ENCODE peak calls at places on chromosomes 16 and 17, in five cellular contexts. One of them, this sample, is unnamed.
A peak's percentile ranks its signal among the peaks of the same experiment; 100 is the strongest.

GRCh38 chr17:43530303-43531081 is 15.6 kb downstream of the ETV4 start:
- DNase-seq in epithelial cell of esophagus: peak; percentile 33
- DNase-seq in AG09309: no peak
- DNase-seq in activated CD4-positive, CD25-positive, alpha-beta regulatory T cell: no peak
- DNase-seq in SHP77: peak; percentile 98
- DNase-seq in this sample: peak; percentile 91

GRCh38 chr16:77197747-77198146 is 1.5 kb upstream of the SYCE1L start:
- DNase-seq in epithelial cell of esophagus: no peak
- DNase-seq in AG09309: no peak
- DNase-seq in activated CD4-positive, CD25-positive, alpha-beta regulatory T cell: no peak
- DNase-seq in SHP77: no peak
- DNase-seq in this sample: no peak

GRCh38 chr16:86567701-86568571 is 1.3 kb downstream of the FOXC2 start:
- DNase-seq in epithelial cell of esophagus: peak; percentile 39
- DNase-seq in AG09309: no peak
- DNase-seq in activated CD4-positive, CD25-positive, alpha-beta regulatory T cell: no peak
- DNase-seq in SHP77: no peak
- DNase-seq in this sample: no peak

GRCh38 chr16:31331807-31332301 is 23.1 kb upstream of the ITGAX start:
- DNase-seq in epithelial cell of esophagus: no peak
- DNase-seq in AG09309: no peak
- DNase-seq in activated CD4-positive, CD25-positive, alpha-beta regulatory T cell: no peak
- DNase-seq in SHP77: no peak
- DNase-seq in this sample: no peak

GRCh38 chr16:84501077-84501735 is 3.3 kb downstream of the MEAK7 start:
- DNase-seq in epithelial cell of esophagus: peak; percentile 94
- DNase-seq in AG09309: no peak
- DNase-seq in activated CD4-positive, CD25-positive, alpha-beta regulatory T cell: no peak
- DNase-seq in SHP77: no peak
- DNase-seq in this sample: no peak

GRCh38 chr16:27737513-27737912 is 187.6 kb downstream of the KATNIP start:
- DNase-seq in epithelial cell of esophagus: peak; percentile 65
- DNase-seq in AG09309: no peak
- DNase-seq in activated CD4-positive, CD25-positive, alpha-beta regulatory T cell: no peak
- DNase-seq in SHP77: no peak
- DNase-seq in this sample: no peak

GRCh38 chr17:66541461-66542182 is 239.2 kb downstream of the PRKCA start:
- DNase-seq in epithelial cell of esophagus: peak; percentile 45
- DNase-seq in AG09309: peak; percentile 82
- DNase-seq in activated CD4-positive, CD25-positive, alpha-beta regulatory T cell: no peak
- DNase-seq in SHP77: no peak
- DNase-seq in this sample: no peak

GRCh38 chr16:2842340-2843000 is 12.4 kb downstream of the ZG16B start:
- DNase-seq in epithelial cell of esophagus: no peak
- DNase-seq in AG09309: no peak
- DNase-seq in activated CD4-positive, CD25-positive, alpha-beta regulatory T cell: peak; percentile 49
- DNase-seq in SHP77: peak; percentile 39
- DNase-seq in this sample: peak; percentile 73

GRCh38 chr16:27839419-27839818 is 224.1 kb downstream of the GSG1L start:
- DNase-seq in epithelial cell of esophagus: peak; percentile 38
- DNase-seq in AG09309: no peak
- DNase-seq in activated CD4-positive, CD25-positive, alpha-beta regulatory T cell: no peak
- DNase-seq in SHP77: no peak
- DNase-seq in this sample: no peak

GRCh38 chr16:69906838-69907301 is 44.3 kb upstream of the CLEC18A start:
- DNase-seq in epithelial cell of esophagus: no peak
- DNase-seq in AG09309: peak; percentile 80
- DNase-seq in activated CD4-positive, CD25-positive, alpha-beta regulatory T cell: no peak
- DNase-seq in SHP77: no peak
- DNase-seq in this sample: no peak

GRCh38 chr17:65633146-65633881 is 71.9 kb upstream of the AXIN2 start:
- DNase-seq in epithelial cell of esophagus: no peak
- DNase-seq in AG09309: no peak
- DNase-seq in activated CD4-positive, CD25-positive, alpha-beta regulatory T cell: no peak
- DNase-seq in SHP77: no peak
- DNase-seq in this sample: no peak

GRCh38 chr16:65044861-65045260 is 77.0 kb downstream of the CDH11 start:
- DNase-seq in epithelial cell of esophagus: peak; percentile 14
- DNase-seq in AG09309: peak; percentile 46
- DNase-seq in activated CD4-positive, CD25-positive, alpha-beta regulatory T cell: no peak
- DNase-seq in SHP77: no peak
- DNase-seq in this sample: no peak

GRCh38 chr16:86455116-86455515 is 55.2 kb upstream of the FOXF1 start:
- DNase-seq in epithelial cell of esophagus: no peak
- DNase-seq in AG09309: peak; percentile 91
- DNase-seq in activated CD4-positive, CD25-positive, alpha-beta regulatory T cell: no peak
- DNase-seq in SHP77: no peak
- DNase-seq in this sample: no peak

GRCh38 chr16:57531635-57532220 is 4.6 kb downstream of the CCDC102A start:
- DNase-seq in epithelial cell of esophagus: no peak
- DNase-seq in AG09309: no peak
- DNase-seq in activated CD4-positive, CD25-positive, alpha-beta regulatory T cell: no peak
- DNase-seq in SHP77: no peak
- DNase-seq in this sample: peak; percentile 22

GRCh38 chr16:67228905-67229304 is 2.0 kb downstream of the TMEM208 start:
- DNase-seq in epithelial cell of esophagus: no peak
- DNase-seq in AG09309: no peak
- DNase-seq in activated CD4-positive, CD25-positive, alpha-beta regulatory T cell: no peak
- DNase-seq in SHP77: no peak
- DNase-seq in this sample: no peak

GRCh38 chr17:14359251-14359939 is 58.5 kb downstream of the HS3ST3B1 start:
- DNase-seq in epithelial cell of esophagus: no peak
- DNase-seq in AG09309: no peak
- DNase-seq in activated CD4-positive, CD25-positive, alpha-beta regulatory T cell: no peak
- DNase-seq in SHP77: peak; percentile 9
- DNase-seq in this sample: no peak

GRCh38 chr17:42097691-42098661 is at the start of gene ZNF385C:
- DNase-seq in epithelial cell of esophagus: no peak
- DNase-seq in AG09309: no peak
- DNase-seq in activated CD4-positive, CD25-positive, alpha-beta regulatory T cell: no peak
- DNase-seq in SHP77: no peak
- DNase-seq in this sample: no peak

GRCh38 chr16:58121132-58121531 is 8.0 kb downstream of the CFAP20 start:
- DNase-seq in epithelial cell of esophagus: peak; percentile 80
- DNase-seq in AG09309: no peak
- DNase-seq in activated CD4-positive, CD25-positive, alpha-beta regulatory T cell: no peak
- DNase-seq in SHP77: no peak
- DNase-seq in this sample: no peak

GRCh38 chr17:34633760-34634159 is 54.4 kb downstream of the TMEM132E start:
- DNase-seq in epithelial cell of esophagus: no peak
- DNase-seq in AG09309: no peak
- DNase-seq in activated CD4-positive, CD25-positive, alpha-beta regulatory T cell: no peak
- DNase-seq in SHP77: no peak
- DNase-seq in this sample: no peak

GRCh38 chr16:1674751-1675664 is 3.1 kb upstream of the JPT2 start:
- DNase-seq in epithelial cell of esophagus: peak; percentile 70
- DNase-seq in AG09309: no peak
- DNase-seq in activated CD4-positive, CD25-positive, alpha-beta regulatory T cell: no peak
- DNase-seq in SHP77: no peak
- DNase-seq in this sample: no peak

GRCh38 chr17:57077000-57077399 is 8.0 kb upstream of the AKAP1 start:
- DNase-seq in epithelial cell of esophagus: no peak
- DNase-seq in AG09309: no peak
- DNase-seq in activated CD4-positive, CD25-positive, alpha-beta regulatory T cell: no peak
- DNase-seq in SHP77: no peak
- DNase-seq in this sample: no peak

GRCh38 chr17:55354941-55355340 is 66.7 kb downstream of the MMD start:
- DNase-seq in epithelial cell of esophagus: no peak
- DNase-seq in AG09309: no peak
- DNase-seq in activated CD4-positive, CD25-positive, alpha-beta regulatory T cell: no peak
- DNase-seq in SHP77: no peak
- DNase-seq in this sample: no peak

GRCh38 chr17:76872221-76872873 is 4.1 kb downstream of the MGAT5B start:
- DNase-seq in epithelial cell of esophagus: peak; percentile 96
- DNase-seq in AG09309: peak; percentile 78
- DNase-seq in activated CD4-positive, CD25-positive, alpha-beta regulatory T cell: no peak
- DNase-seq in SHP77: no peak
- DNase-seq in this sample: no peak

GRCh38 chr17:78580277-78580804 is 3.1 kb upstream of the DNAH17 start:
- DNase-seq in epithelial cell of esophagus: no peak
- DNase-seq in AG09309: no peak
- DNase-seq in activated CD4-positive, CD25-positive, alpha-beta regulatory T cell: no peak
- DNase-seq in SHP77: no peak
- DNase-seq in this sample: no peak

GRCh38 chr17:8755590-8756255 is 2.6 kb downstream of the SPDYE4 start:
- DNase-seq in epithelial cell of esophagus: no peak
- DNase-seq in AG09309: no peak
- DNase-seq in activated CD4-positive, CD25-positive, alpha-beta regulatory T cell: no peak
- DNase-seq in SHP77: no peak
- DNase-seq in this sample: no peak